ENCODE peak calls at places on chromosomes 13 and 19, in six cellular contexts. One of them, this sample, is unnamed.

GRCh38 chr13:91247768-91248167 is 99.7 kb upstream of the MIR17HG start:
- DNase-seq in HEK293T: no peak
- DNase-seq in WTC11: no peak
- DNase-seq in H1: no peak
- DNase-seq in GM12878: no peak
- DNase-seq in K562: no peak
- DNase-seq in this sample: no peak

GRCh38 chr19:11378319-11379189 is 4.1 kb downstream of the SWSAP1 start:
- DNase-seq in HEK293T: no peak
- DNase-seq in K562: peak; percentile 43
- DNase-seq in GM12878: no peak
- DNase-seq in H1: peak; percentile 75
- DNase-seq in WTC11: peak; percentile 77
- DNase-seq in this sample: no peak

GRCh38 chr19:49413348-49413747 is 9.9 kb downstream of the PTH2 start:
- DNase-seq in HEK293T: no peak
- DNase-seq in K562: no peak
- DNase-seq in GM12878: no peak
- DNase-seq in H1: no peak
- DNase-seq in WTC11: no peak
- DNase-seq in this sample: no peak

GRCh38 chr13:110915874-110916670 is 1.2 kb upstream of the ANKRD10 start:
- DNase-seq in WTC11: no peak
- DNase-seq in GM12878: no peak
- DNase-seq in H1: no peak
- DNase-seq in HEK293T: no peak
- DNase-seq in K562: no peak
- DNase-seq in this sample: no peak

GRCh38 chr13:47299316-47299715 is 402.5 kb upstream of the HTR2A start:
- DNase-seq in K562: no peak
- DNase-seq in HEK293T: no peak
- DNase-seq in WTC11: no peak
- DNase-seq in GM12878: no peak
- DNase-seq in H1: no peak
- DNase-seq in this sample: no peak

GRCh38 chr13:91369432-91369831 is 21.9 kb downstream of the MIR17HG start:
- DNase-seq in K562: no peak
- DNase-seq in H1: no peak
- DNase-seq in HEK293T: no peak
- DNase-seq in WTC11: no peak
- DNase-seq in GM12878: no peak
- DNase-seq in this sample: no peak

GRCh38 chr13:110506859-110507566 is 54.5 kb downstream of the RAB20 start:
- DNase-seq in K562: peak; percentile 55
- DNase-seq in WTC11: no peak
- DNase-seq in HEK293T: no peak
- DNase-seq in H1: no peak
- DNase-seq in GM12878: no peak
- DNase-seq in this sample: no peak

GRCh38 chr19:43913383-43913782 is 21.7 kb downstream of the ZNF45 start:
- DNase-seq in K562: no peak
- DNase-seq in H1: no peak
- DNase-seq in HEK293T: no peak
- DNase-seq in GM12878: no peak
- DNase-seq in WTC11: no peak
- DNase-seq in this sample: no peak

GRCh38 chr19:2363419-2363818 is 3.4 kb downstream of the TMPRSS9 start:
- DNase-seq in WTC11: no peak
- DNase-seq in K562: no peak
- DNase-seq in H1: no peak
- DNase-seq in GM12878: no peak
- DNase-seq in HEK293T: no peak
- DNase-seq in this sample: no peak

GRCh38 chr19:30593975-30594925 is 222.1 kb downstream of the ZNF536 start:
- DNase-seq in WTC11: no peak
- DNase-seq in HEK293T: no peak
- DNase-seq in GM12878: no peak
- DNase-seq in H1: peak; percentile 48
- DNase-seq in K562: no peak
- DNase-seq in this sample: no peak

GRCh38 chr19:14363203-14364097 is 17.8 kb upstream of the ADGRE5 start:
- DNase-seq in K562: peak; percentile 89
- DNase-seq in HEK293T: peak; percentile 38
- DNase-seq in H1: peak; percentile 88
- DNase-seq in WTC11: peak; percentile 83
- DNase-seq in GM12878: no peak
- DNase-seq in this sample: peak; percentile 77

GRCh38 chr19:30028118-30028991 is 86.3 kb downstream of the URI1 start:
- DNase-seq in GM12878: no peak
- DNase-seq in K562: no peak
- DNase-seq in HEK293T: no peak
- DNase-seq in H1: no peak
- DNase-seq in WTC11: no peak
- DNase-seq in this sample: no peak

GRCh38 chr13:48210178-48210577 is 22.8 kb upstream of the ITM2B start:
- DNase-seq in WTC11: no peak
- DNase-seq in K562: no peak
- DNase-seq in H1: no peak
- DNase-seq in GM12878: no peak
- DNase-seq in HEK293T: no peak
- DNase-seq in this sample: no peak

GRCh38 chr19:33110201-33110910 is 21.6 kb upstream of the WDR88 start:
- DNase-seq in HEK293T: no peak
- DNase-seq in K562: no peak
- DNase-seq in H1: no peak
- DNase-seq in GM12878: no peak
- DNase-seq in WTC11: no peak
- DNase-seq in this sample: no peak

GRCh38 chr19:18496980-18497256 is 25.0 kb downstream of the ELL start:
- DNase-seq in WTC11: no peak
- DNase-seq in K562: no peak
- DNase-seq in HEK293T: no peak
- DNase-seq in GM12878: no peak
- DNase-seq in H1: no peak
- DNase-seq in this sample: no peak

GRCh38 chr19:28862238-28862637 is 350.7 kb downstream of the UQCRFS1 start:
- DNase-seq in GM12878: no peak
- DNase-seq in HEK293T: no peak
- DNase-seq in WTC11: no peak
- DNase-seq in H1: no peak
- DNase-seq in K562: peak; percentile 12
- DNase-seq in this sample: no peak

GRCh38 chr19:31483226-31483857 is 134.1 kb upstream of the TSHZ3 start:
- DNase-seq in WTC11: no peak
- DNase-seq in GM12878: no peak
- DNase-seq in K562: no peak
- DNase-seq in HEK293T: no peak
- DNase-seq in H1: no peak
- DNase-seq in this sample: no peak

GRCh38 chr13:80030491-80030890 is 310.4 kb downstream of the SPRY2 start:
- DNase-seq in GM12878: no peak
- DNase-seq in WTC11: peak; percentile 16
- DNase-seq in H1: no peak
- DNase-seq in HEK293T: no peak
- DNase-seq in K562: no peak
- DNase-seq in this sample: peak; percentile 18

GRCh38 chr19:46030861-46031550 is 8.2 kb upstream of the PGLYRP1 start:
- DNase-seq in K562: no peak
- DNase-seq in GM12878: no peak
- DNase-seq in WTC11: no peak
- DNase-seq in HEK293T: no peak
- DNase-seq in H1: no peak
- DNase-seq in this sample: no peak

DNA sequence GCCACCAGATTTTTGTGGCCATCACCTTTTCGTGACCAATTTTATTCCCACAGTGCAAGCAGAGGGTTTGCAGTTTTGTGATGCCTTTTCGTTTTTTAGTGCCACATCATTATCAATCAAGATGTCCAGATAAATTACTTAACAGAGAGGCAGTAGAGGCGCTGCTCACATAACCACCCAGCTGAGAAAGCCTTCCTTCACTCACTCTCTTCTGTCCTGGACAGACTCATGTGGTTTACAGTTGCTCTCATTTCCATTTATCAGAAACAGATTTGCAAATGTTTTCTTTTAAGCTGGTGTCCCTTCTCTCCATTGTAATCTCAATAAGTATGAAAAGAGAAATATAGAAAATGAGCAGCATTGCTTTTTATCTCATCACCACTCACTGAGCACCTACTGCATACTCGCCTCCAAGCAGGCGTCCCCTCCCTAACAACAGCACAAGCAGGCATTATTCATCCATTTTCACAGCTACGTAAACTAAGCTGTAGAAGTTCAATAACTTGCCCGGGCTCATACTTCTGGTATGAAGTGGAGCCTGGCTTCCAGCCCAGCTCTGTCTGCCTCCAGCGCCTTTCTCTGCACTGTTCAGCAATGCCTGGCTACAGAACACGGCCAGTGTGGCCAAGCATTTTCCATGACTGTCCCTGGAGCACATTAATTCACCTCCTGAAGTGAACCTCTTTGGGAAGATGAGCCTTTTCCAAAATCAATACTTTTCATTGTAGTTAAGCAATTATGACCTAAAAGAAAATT is 34.6 kb upstream of the KATNAL1 start:
- DNase-seq in GM12878: no peak
- DNase-seq in K562: no peak
- DNase-seq in H1: no peak
- DNase-seq in WTC11: no peak
- DNase-seq in HEK293T: no peak
- DNase-seq in this sample: peak; percentile 44
- TF ChIP-seq SP1 in GM12878: no peak
- TF ChIP-seq SP1 in K562: no peak
- TF ChIP-seq SP1 in H1: no peak
- TF ChIP-seq SP1 in WTC11: no peak
- TF ChIP-seq SP1 in HEK293T: no peak
- TF ChIP-seq SP1 in this sample: peak; percentile 55

DNA sequence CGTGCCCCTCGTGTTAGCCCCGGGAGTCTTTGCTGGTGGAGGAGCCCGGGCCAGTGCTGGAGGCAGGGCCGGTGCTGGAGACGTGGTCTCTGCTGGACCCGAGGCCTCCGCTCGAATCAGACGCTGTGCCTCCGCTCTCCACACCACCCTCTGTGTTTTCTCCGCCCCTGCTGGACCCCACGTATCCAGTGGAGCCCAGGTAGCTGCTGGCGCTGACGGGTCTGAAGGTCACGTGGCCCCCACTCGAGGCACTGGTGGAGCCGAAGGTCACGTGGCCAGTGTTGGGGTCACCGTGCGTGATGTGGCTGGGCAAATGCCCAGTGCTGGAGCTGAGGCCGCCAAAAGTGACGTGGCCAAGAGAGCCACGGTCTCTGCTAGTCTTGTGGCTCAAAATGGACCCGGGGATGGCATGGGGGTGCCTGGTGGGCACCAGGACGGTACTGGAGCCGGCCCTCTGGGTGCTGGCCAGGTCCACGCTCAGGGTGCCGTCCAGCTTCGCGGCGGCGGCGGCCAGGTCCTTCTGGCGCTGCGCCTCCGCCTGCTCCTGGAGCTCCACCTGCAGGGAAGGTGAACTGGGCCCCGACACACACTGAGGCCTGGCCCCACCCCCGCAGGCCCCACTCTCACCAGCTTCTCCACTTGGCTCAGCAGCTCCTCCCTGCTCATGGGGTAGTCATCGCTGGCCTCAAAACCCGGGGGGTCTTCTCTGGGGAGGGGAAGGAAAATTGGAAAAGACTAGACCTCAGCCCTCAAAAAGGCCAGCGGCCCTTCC is 27.3 kb downstream of the ZNF114 start:
- DNase-seq in GM12878: no peak
- DNase-seq in H1: peak; percentile 60
- DNase-seq in WTC11: no peak
- DNase-seq in HEK293T: no peak
- DNase-seq in K562: no peak
- DNase-seq in this sample: no peak
- TF ChIP-seq SP1 in GM12878: no peak
- TF ChIP-seq SP1 in H1: no peak
- TF ChIP-seq SP1 in WTC11: no peak
- TF ChIP-seq SP1 in HEK293T: no peak
- TF ChIP-seq SP1 in K562: no peak
- TF ChIP-seq SP1 in this sample: no peak

GRCh38 chr19:42363614-42364346 is 26.3 kb downstream of the CNFN start:
- DNase-seq in WTC11: no peak
- DNase-seq in K562: no peak
- DNase-seq in HEK293T: no peak
- DNase-seq in GM12878: peak; percentile 30
- DNase-seq in H1: no peak
- DNase-seq in this sample: no peak
- TF ChIP-seq SP1 in WTC11: no peak
- TF ChIP-seq SP1 in K562: no peak
- TF ChIP-seq SP1 in HEK293T: no peak
- TF ChIP-seq SP1 in GM12878: no peak
- TF ChIP-seq SP1 in H1: no peak
- TF ChIP-seq SP1 in this sample: no peak

DNA sequence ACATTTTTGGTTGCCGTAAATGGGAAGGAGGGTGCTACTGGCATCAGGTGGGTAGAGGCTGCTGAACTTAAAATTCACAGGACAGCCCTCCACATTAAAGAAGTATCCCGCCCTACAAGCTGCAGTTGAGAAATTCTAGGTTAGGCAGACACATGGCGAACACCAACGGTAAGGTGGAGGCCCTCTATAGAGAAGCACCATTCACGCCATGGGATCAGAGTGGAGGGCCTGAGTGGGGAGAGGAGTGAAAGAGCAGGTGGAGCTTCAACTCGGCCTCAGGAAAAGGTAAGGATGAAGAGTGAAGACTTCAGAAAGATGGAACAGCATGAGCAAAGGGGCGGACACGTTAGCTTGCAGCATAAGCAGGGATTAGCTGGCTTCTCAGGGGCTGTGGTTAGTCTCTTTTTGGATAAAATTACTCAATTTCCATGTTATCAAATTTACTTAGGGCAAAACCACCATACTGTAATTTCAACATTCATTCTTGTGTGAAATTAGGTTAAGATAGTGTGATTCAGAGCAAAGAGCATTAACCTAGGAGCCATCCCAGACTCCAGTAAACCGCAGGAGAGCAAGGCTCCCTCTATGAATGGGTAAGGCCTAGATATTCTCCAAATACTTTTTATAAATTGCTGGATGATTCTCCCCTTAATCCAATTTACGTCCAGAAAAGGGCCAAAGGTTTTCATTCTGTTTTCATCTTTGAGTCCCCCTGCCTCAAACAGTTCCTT is 1.2 kb downstream of the EEF1AKMT1 start:
- DNase-seq in GM12878: no peak
- DNase-seq in HEK293T: no peak
- DNase-seq in WTC11: no peak
- DNase-seq in K562: no peak
- DNase-seq in H1: no peak
- DNase-seq in this sample: no peak
- TF ChIP-seq SP1 in GM12878: no peak
- TF ChIP-seq SP1 in HEK293T: no peak
- TF ChIP-seq SP1 in WTC11: no peak
- TF ChIP-seq SP1 in K562: no peak
- TF ChIP-seq SP1 in H1: no peak
- TF ChIP-seq SP1 in this sample: no peak

DNA sequence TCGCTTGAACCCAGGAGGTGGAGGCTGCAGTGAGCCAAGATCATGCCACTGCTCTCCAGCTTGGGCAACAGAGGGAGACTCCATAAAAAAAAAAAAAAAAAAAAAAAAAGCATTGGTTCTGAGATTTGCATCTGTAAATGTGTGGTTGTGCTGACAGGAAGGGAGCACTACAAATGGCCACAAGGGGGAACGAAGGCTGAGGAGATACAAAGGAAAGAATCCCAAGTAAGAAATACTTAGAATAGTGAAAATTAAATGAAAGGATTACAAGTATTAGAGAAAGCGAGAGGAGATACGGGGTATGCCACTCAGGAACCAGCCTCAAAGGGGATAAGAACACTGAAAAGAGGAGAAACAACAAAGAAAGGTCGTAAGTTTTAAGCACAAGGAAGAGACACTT is 284.9 kb downstream of the KLF12 start:
- DNase-seq in H1: no peak
- DNase-seq in HEK293T: peak; percentile 66
- DNase-seq in GM12878: no peak
- DNase-seq in K562: no peak
- DNase-seq in WTC11: peak; percentile 35
- DNase-seq in this sample: peak; percentile 26
- TF ChIP-seq SP1 in H1: no peak
- TF ChIP-seq SP1 in HEK293T: no peak
- TF ChIP-seq SP1 in GM12878: no peak
- TF ChIP-seq SP1 in K562: no peak
- TF ChIP-seq SP1 in WTC11: no peak
- TF ChIP-seq SP1 in this sample: no peak

This sample was measured in HCT116.